ENCODE peak calls at places on chromosome X, in seven cellular contexts. U is heart right ventricle, Q is A673, O is testis, R is pancreas, B is iPS DF 6.9, F is small intestine. I is an unnamed sample.

GRCh38 chrX:47562615-47563243 is 1.7 kb downstream of the ARAF start:
- DNase-seq in Q (peak; percentile 61), F (no peak), R (no peak), B (no peak), O (peak; percentile 71), U (no peak), I (no peak)

GRCh38 chrX:38699603-38700110 is 101.6 kb upstream of the MID1IP1 start:
- DNase-seq in B (no peak), R (no peak), U (no peak), Q (peak; percentile 87), F (no peak), O (no peak), I (no peak)

GRCh38 chrX:121301356-121301755 is 253.9 kb downstream of the GLUD2 start:
- DNase-seq in Q (no peak), O (no peak), U (no peak), F (no peak), R (no peak), B (no peak), I (no peak)

GRCh38 chrX:107324493-107325310 is 118.3 kb downstream of the DNAAF6 start:
- DNase-seq in U (peak; percentile 3), B (peak; percentile 45), Q (peak; percentile 25), F (peak; percentile 2), R (no peak), O (peak; percentile 50), I (no peak)

GRCh38 chrX:42944381-42944998 is 166.5 kb upstream of the PPP1R2C start:
- DNase-seq in U (no peak), R (no peak), B (no peak), Q (no peak), O (no peak), F (peak; percentile 13), I (no peak)

GRCh38 chrX:22666441-22666840 is 333.3 kb upstream of the DDX53 start:
- DNase-seq in F (peak; percentile 1), R (no peak), U (peak; percentile 8), B (no peak), Q (peak; percentile 85), O (peak; percentile 30), I (no peak)

GRCh38 chrX:2692221-2693122 is 1.4 kb downstream of the CD99 start:
- DNase-seq in F (peak; percentile 52), R (no peak), Q (no peak), B (no peak), O (peak; percentile 63), U (peak; percentile 50), I (no peak)

GRCh38 chrX:74423289-74423985 is 2.1 kb downstream of the SLC16A2 start:
- DNase-seq in O (no peak), R (peak; percentile 4), B (no peak), F (no peak), Q (no peak), U (no peak), I (no peak)

GRCh38 chrX:44874481-44875184 is 1.6 kb downstream of the KDM6A start:
- DNase-seq in R (peak; percentile 9), B (no peak), O (peak; percentile 33), F (peak; percentile 44), U (peak; percentile 15), Q (peak; percentile 72), I (peak; percentile 10)

GRCh38 chrX:148878371-148878770 is 378.0 kb downstream of the AFF2 start:
- DNase-seq in U (no peak), R (no peak), O (no peak), Q (no peak), B (no peak), F (no peak), I (no peak)

GRCh38 chrX:31909850-31910547 is 838.2 kb upstream of the FTHL17 start:
- DNase-seq in O (no peak), B (no peak), U (no peak), F (no peak), R (no peak), Q (no peak), I (no peak)

GRCh38 chrX:152897216-152898144 is at the start of gene ZNF185:
- DNase-seq in U (no peak), B (no peak), O (peak; percentile 25), F (peak; percentile 14), Q (peak; percentile 7), R (peak; percentile 52), I (no peak)

GRCh38 chrX:42119076-42119475 is 195.7 kb upstream of the CASK start:
- DNase-seq in B (no peak), R (no peak), O (no peak), Q (peak; percentile 52), U (no peak), F (no peak), I (no peak)

GRCh38 chrX:32745323-32745722 is 466.0 kb downstream of the DMD start:
- DNase-seq in U (no peak), O (no peak), R (no peak), F (no peak), Q (no peak), B (no peak), I (no peak)

DNA sequence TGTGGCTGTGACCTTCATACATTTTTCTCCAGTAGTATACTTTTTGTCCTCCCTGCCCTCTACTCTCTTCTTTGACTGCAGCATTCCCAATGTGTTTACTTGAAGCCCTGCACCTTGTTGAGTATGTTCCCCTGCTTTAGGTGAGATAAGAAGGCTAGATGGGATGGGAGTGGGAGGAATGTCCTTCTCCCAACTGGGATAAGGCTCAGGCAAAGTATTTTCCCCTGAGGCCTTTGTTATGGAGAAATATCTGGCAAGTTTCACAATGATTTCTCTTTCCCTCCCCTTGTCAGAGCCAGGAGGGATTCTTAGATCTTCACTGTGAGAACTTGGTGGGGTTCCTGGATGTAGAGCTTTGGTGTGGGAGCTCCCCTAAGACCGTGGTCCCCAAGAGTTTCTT is 131.8 kb downstream of the CLCN5 start:
- DNase-seq in B (no peak), O (no peak), Q (no peak), U (no peak), F (no peak), R (no peak), I (no peak)
- H3K27me3 ChIP-seq in B (no peaks in the 10 kb centered on the region), O (no peaks in the 10 kb centered on the region), Q (no peaks in the 10 kb centered on the region), U (no peaks in the 10 kb centered on the region), F (no peaks in the 10 kb centered on the region), R (no peaks in the 10 kb centered on the region), I (no peaks in the 10 kb centered on the region)

DNA sequence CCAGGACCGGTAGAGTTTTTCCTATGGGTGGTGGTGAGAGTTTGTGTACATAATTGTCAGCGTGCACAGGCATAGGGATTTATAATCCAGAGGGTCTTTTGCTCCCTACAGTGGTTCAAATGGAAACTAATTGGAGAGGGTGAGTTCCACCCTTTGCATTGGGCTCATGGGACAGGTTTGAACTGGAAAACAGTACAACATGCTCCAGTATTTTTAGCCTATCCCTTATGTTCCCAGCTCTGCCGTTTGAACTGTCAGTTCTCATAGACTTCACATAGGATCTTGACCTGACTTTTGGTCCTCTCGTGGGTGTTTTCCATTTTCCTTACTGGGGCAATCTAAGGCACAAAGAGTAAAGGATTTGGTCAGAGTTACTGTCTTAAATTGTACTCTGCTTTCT is 31.8 kb downstream of the FHL1 start:
- DNase-seq in U (no peak), O (no peak), F (no peak), Q (no peak), R (no peak), B (no peak), I (no peak)
- H3K4me1 ChIP-seq in U (peaks cover 72% of the 10 kb centered on the region), O (no peaks in the 10 kb centered on the region), F (no peaks in the 10 kb centered on the region), Q (peaks cover 17% of the 10 kb centered on the region), R (no peaks in the 10 kb centered on the region), B (no peaks in the 10 kb centered on the region), I (no peaks in the 10 kb centered on the region)

DNA sequence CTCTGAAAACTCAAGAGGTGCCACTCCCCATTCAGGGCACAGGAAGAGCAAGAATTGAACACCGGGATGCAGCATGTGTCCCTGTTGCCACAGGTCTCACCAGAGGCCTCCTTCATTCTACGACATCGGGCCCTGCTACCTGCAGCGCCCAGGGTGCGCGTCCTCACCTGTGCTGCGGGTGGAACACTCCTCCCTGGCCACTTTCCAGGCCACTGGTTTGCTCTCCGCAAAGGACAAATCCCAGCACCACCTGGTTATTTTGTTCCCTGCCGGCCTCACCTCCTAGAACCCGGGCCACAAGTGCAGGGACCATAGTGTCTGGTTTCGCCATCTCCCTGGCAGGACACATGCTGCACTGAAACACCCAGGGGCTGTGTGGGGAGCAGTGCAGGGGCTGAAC is 14.3 kb upstream of the FAM3A start:
- DNase-seq in F (no peak), O (no peak), R (no peak), B (no peak), Q (no peak), U (no peak), I (no peak)
- H3K27me3 ChIP-seq in F (no peaks in the 10 kb centered on the region), O (no peaks in the 10 kb centered on the region), R (no peaks in the 10 kb centered on the region), B (no peaks in the 10 kb centered on the region), Q (no peaks in the 10 kb centered on the region), U (no peaks in the 10 kb centered on the region), I (no peaks in the 10 kb centered on the region)

GRCh38 chrX:12971282-12972003 is 3.5 kb upstream of the TMSB4X start:
- DNase-seq in F (no peak), Q (no peak), O (peak; percentile 20), U (peak; percentile 43), B (no peak), R (peak; percentile 60), I (no peak)

GRCh38 chrX:12973561-12974216 is 1.2 kb upstream of the TMSB4X start:
- DNase-seq in R (no peak), O (no peak), Q (no peak), U (peak; percentile 34), B (no peak), F (no peak), I (no peak)

GRCh38 chrX:12974217-12974796 is 603 bp upstream of the TMSB4X start:
- DNase-seq in U (peak; percentile 25), F (no peak), R (no peak), Q (peak; percentile 28), O (peak; percentile 28), B (no peak), I (peak; percentile 38)

GRCh38 chrX:12972239-12972638 is 2.7 kb upstream of the TMSB4X start:
- DNase-seq in R (no peak), O (no peak), B (no peak), Q (no peak), F (no peak), U (no peak), I (no peak)

DNA sequence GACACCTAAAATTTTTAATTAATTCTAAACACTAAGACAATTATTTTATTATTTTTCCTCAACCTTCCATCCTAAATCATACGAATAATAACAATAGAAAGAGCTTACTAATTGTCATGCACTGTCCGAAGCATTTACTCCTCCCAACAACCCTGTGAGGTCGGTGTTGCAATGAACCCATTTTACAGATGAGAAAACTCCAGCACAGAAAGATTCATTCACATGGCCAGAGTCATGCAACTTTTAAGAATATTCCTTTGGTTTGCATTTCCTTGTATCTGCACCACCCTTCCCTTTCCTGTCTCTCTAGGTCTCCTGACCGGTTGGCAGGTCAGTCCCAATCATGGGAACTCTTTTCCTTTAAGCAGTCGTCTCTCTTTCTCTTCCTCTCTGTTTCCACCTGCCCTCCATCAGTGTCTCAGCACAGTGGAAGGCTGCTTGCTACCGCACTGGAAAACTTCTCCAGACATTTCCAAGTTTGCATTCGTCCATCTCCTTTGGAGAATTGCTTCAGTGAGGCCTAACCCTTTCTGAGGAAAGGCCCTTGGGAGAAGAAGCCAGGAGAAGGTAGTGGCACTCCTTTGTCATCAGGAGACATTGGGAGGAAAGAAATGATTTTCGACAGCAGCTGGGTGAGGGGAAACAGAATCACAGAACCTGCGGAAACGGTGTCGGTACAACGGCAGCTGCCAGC is 1.9 kb upstream of the TMSB4X start:
- DNase-seq in R (no peak), B (no peak), F (no peak), U (no peak), Q (no peak), O (no peak), I (no peak)
- H3K4me1 ChIP-seq in R (peaks cover 12% of the 10 kb centered on the region), B (no peaks in the 10 kb centered on the region), F (no peaks in the 10 kb centered on the region), U (peaks cover 25% of the 10 kb centered on the region), Q (peaks cover 6% of the 10 kb centered on the region), O (no peaks in the 10 kb centered on the region), I (no peaks in the 10 kb centered on the region)

GRCh38 chrX:25701876-25702275 is 436.3 kb upstream of the MAGEB18 start:
- DNase-seq in B (no peak), Q (no peak), F (no peak), U (no peak), R (no peak), O (no peak), I (no peak)
- H3K27me3 ChIP-seq in B (no peaks in the 10 kb centered on the region), Q (no peaks in the 10 kb centered on the region), F (no peaks in the 10 kb centered on the region), U (no peaks in the 10 kb centered on the region), R (no peaks in the 10 kb centered on the region), O (no peaks in the 10 kb centered on the region), I (no peaks in the 10 kb centered on the region)

GRCh38 chrX:100648601-100649417 is 4.8 kb downstream of the SRPX2 start:
- DNase-seq in F (peak; percentile 3), O (no peak), U (peak; percentile 21), B (no peak), R (no peak), Q (peak; percentile 50), I (no peak)
- H3K4me1 ChIP-seq in F (no peaks in the 10 kb centered on the region), O (no peaks in the 10 kb centered on the region), U (peaks cover 33% of the 10 kb centered on the region), B (peaks cover 3% of the 10 kb centered on the region), R (no peaks in the 10 kb centered on the region), Q (peaks cover 8% of the 10 kb centered on the region), I (peaks cover 21% of the 10 kb centered on the region)

I was measured in tibial nerve.